ENCODE peak calls at places on chromosomes 16 and 17, in nine cellular contexts. One of them, this sample, is unnamed.

GRCh38 chr16:12551946-12552345 is 251.7 kb downstream of the CPPED1 start:
- DNase-seq in stimulated activated CD8-positive, alpha-beta memory T cell treated with anti-CD3 and anti-CD28 coated beads, Interleukin-15, amount 100 ng/mL, for 24 hours: no peak
- DNase-seq in NCI-H1417: no peak
- DNase-seq in breast epithelium: no peak
- DNase-seq in nephron progenitor cell: no peak
- DNase-seq in left cardiac atrium: no peak
- DNase-seq in germinal center: no peak
- DNase-seq in hepatic stellate cell: no peak
- DNase-seq in NCI-H1048: no peak
- DNase-seq in this sample: no peak

GRCh38 chr17:61340431-61340830 is 59.2 kb upstream of the TBX2 start:
- DNase-seq in stimulated activated CD8-positive, alpha-beta memory T cell treated with anti-CD3 and anti-CD28 coated beads, Interleukin-15, amount 100 ng/mL, for 24 hours: no peak
- DNase-seq in NCI-H1417: no peak
- DNase-seq in breast epithelium: no peak
- DNase-seq in nephron progenitor cell: no peak
- DNase-seq in left cardiac atrium: no peak
- DNase-seq in germinal center: no peak
- DNase-seq in hepatic stellate cell: no peak
- DNase-seq in NCI-H1048: no peak
- DNase-seq in this sample: peak

GRCh38 chr17:50532452-50533024 is at the start of gene EPN3:
- DNase-seq in stimulated activated CD8-positive, alpha-beta memory T cell treated with anti-CD3 and anti-CD28 coated beads, Interleukin-15, amount 100 ng/mL, for 24 hours: no peak
- DNase-seq in NCI-H1417: peak
- DNase-seq in breast epithelium: peak
- DNase-seq in nephron progenitor cell: no peak
- DNase-seq in left cardiac atrium: no peak
- DNase-seq in germinal center: no peak
- DNase-seq in hepatic stellate cell: no peak
- DNase-seq in NCI-H1048: no peak
- DNase-seq in this sample: peak

GRCh38 chr16:58843675-58844074 is 109.6 kb upstream of the GOT2 start:
- DNase-seq in stimulated activated CD8-positive, alpha-beta memory T cell treated with anti-CD3 and anti-CD28 coated beads, Interleukin-15, amount 100 ng/mL, for 24 hours: no peak
- DNase-seq in NCI-H1417: no peak
- DNase-seq in breast epithelium: no peak
- DNase-seq in nephron progenitor cell: no peak
- DNase-seq in left cardiac atrium: no peak
- DNase-seq in germinal center: no peak
- DNase-seq in hepatic stellate cell: peak
- DNase-seq in NCI-H1048: no peak
- DNase-seq in this sample: peak

GRCh38 chr16:67647111-67647651 is 2.2 kb downstream of the CARMIL2 start:
- DNase-seq in stimulated activated CD8-positive, alpha-beta memory T cell treated with anti-CD3 and anti-CD28 coated beads, Interleukin-15, amount 100 ng/mL, for 24 hours: no peak
- DNase-seq in NCI-H1417: no peak
- DNase-seq in breast epithelium: no peak
- DNase-seq in nephron progenitor cell: no peak
- DNase-seq in left cardiac atrium: no peak
- DNase-seq in germinal center: no peak
- DNase-seq in hepatic stellate cell: no peak
- DNase-seq in NCI-H1048: no peak
- DNase-seq in this sample: peak

GRCh38 chr17:81635973-81636504 is 873 bp downstream of the NPLOC4 start:
- DNase-seq in stimulated activated CD8-positive, alpha-beta memory T cell treated with anti-CD3 and anti-CD28 coated beads, Interleukin-15, amount 100 ng/mL, for 24 hours: no peak
- DNase-seq in NCI-H1417: no peak
- DNase-seq in breast epithelium: no peak
- DNase-seq in nephron progenitor cell: no peak
- DNase-seq in left cardiac atrium: no peak
- DNase-seq in germinal center: no peak
- DNase-seq in hepatic stellate cell: no peak
- DNase-seq in NCI-H1048: no peak
- DNase-seq in this sample: peak

GRCh38 chr16:26645629-26646028 is 421.1 kb upstream of the C16orf82 start:
- DNase-seq in stimulated activated CD8-positive, alpha-beta memory T cell treated with anti-CD3 and anti-CD28 coated beads, Interleukin-15, amount 100 ng/mL, for 24 hours: peak
- DNase-seq in NCI-H1417: no peak
- DNase-seq in breast epithelium: no peak
- DNase-seq in nephron progenitor cell: peak
- DNase-seq in left cardiac atrium: no peak
- DNase-seq in germinal center: no peak
- DNase-seq in hepatic stellate cell: no peak
- DNase-seq in NCI-H1048: no peak
- DNase-seq in this sample: no peak

GRCh38 chr17:68356520-68356919 is 65.2 kb downstream of the ARSG start:
- DNase-seq in stimulated activated CD8-positive, alpha-beta memory T cell treated with anti-CD3 and anti-CD28 coated beads, Interleukin-15, amount 100 ng/mL, for 24 hours: no peak
- DNase-seq in NCI-H1417: no peak
- DNase-seq in breast epithelium: no peak
- DNase-seq in nephron progenitor cell: no peak
- DNase-seq in left cardiac atrium: no peak
- DNase-seq in germinal center: no peak
- DNase-seq in hepatic stellate cell: no peak
- DNase-seq in NCI-H1048: no peak
- DNase-seq in this sample: no peak

GRCh38 chr17:1413281-1413791 is 13.3 kb upstream of the YWHAE start:
- DNase-seq in stimulated activated CD8-positive, alpha-beta memory T cell treated with anti-CD3 and anti-CD28 coated beads, Interleukin-15, amount 100 ng/mL, for 24 hours: no peak
- DNase-seq in NCI-H1417: no peak
- DNase-seq in breast epithelium: no peak
- DNase-seq in nephron progenitor cell: no peak
- DNase-seq in left cardiac atrium: peak
- DNase-seq in germinal center: no peak
- DNase-seq in hepatic stellate cell: peak
- DNase-seq in NCI-H1048: no peak
- DNase-seq in this sample: peak

GRCh38 chr17:75854111-75854748 is 905 bp downstream of the WBP2 start:
- DNase-seq in stimulated activated CD8-positive, alpha-beta memory T cell treated with anti-CD3 and anti-CD28 coated beads, Interleukin-15, amount 100 ng/mL, for 24 hours: no peak
- DNase-seq in NCI-H1417: no peak
- DNase-seq in breast epithelium: peak
- DNase-seq in nephron progenitor cell: no peak
- DNase-seq in left cardiac atrium: no peak
- DNase-seq in germinal center: no peak
- DNase-seq in hepatic stellate cell: peak
- DNase-seq in NCI-H1048: no peak
- DNase-seq in this sample: peak

GRCh38 chr16:78894872-78895271 is 705.7 kb downstream of the MAF start:
- DNase-seq in stimulated activated CD8-positive, alpha-beta memory T cell treated with anti-CD3 and anti-CD28 coated beads, Interleukin-15, amount 100 ng/mL, for 24 hours: no peak
- DNase-seq in NCI-H1417: no peak
- DNase-seq in breast epithelium: no peak
- DNase-seq in nephron progenitor cell: no peak
- DNase-seq in left cardiac atrium: no peak
- DNase-seq in germinal center: no peak
- DNase-seq in hepatic stellate cell: no peak
- DNase-seq in NCI-H1048: no peak
- DNase-seq in this sample: no peak

GRCh38 chr16:48997081-48997615 is 284.5 kb downstream of the CBLN1 start:
- DNase-seq in stimulated activated CD8-positive, alpha-beta memory T cell treated with anti-CD3 and anti-CD28 coated beads, Interleukin-15, amount 100 ng/mL, for 24 hours: no peak
- DNase-seq in NCI-H1417: no peak
- DNase-seq in breast epithelium: no peak
- DNase-seq in nephron progenitor cell: no peak
- DNase-seq in left cardiac atrium: no peak
- DNase-seq in germinal center: no peak
- DNase-seq in hepatic stellate cell: no peak
- DNase-seq in NCI-H1048: no peak
- DNase-seq in this sample: no peak